ENCODE peak calls at places on chromosomes 2 and 18, in four cellular contexts. D is AG04450, M is cardiac septum, X is EL. P is an unnamed sample.

GRCh38 chr2:198102841-198103240 is 298.4 kb downstream of the PLCL1 start:
- DNase-seq in X (no peak), M (no peak), D (no peak), P (no peak)

GRCh38 chr18:79524181-79525078 is 128.7 kb downstream of the NFATC1 start:
- DNase-seq in D (no peak), X (no peak), M (peak), P (peak)

GRCh38 chr18:23779696-23780303 is 90.5 kb downstream of the LAMA3 start:
- DNase-seq in M (no peak), X (peak), D (no peak), P (no peak)

GRCh38 chr2:108396845-108397244 is 19.1 kb downstream of the SULT1C4 start:
- DNase-seq in D (no peak), M (no peak), X (peak), P (no peak)

GRCh38 chr2:214557884-214558283 is 147.0 kb downstream of the VWC2L start:
- DNase-seq in M (no peak), D (no peak), X (no peak), P (no peak)

GRCh38 chr2:120343433-120344105 is 2.4 kb upstream of the INHBB start:
- DNase-seq in D (peak), X (peak), M (peak), P (peak)

GRCh38 chr18:67583621-67584020 is 67.1 kb upstream of the DSEL start:
- DNase-seq in X (peak), M (no peak), D (no peak), P (no peak)

GRCh38 chr2:168278424-168278888 is 31.1 kb upstream of the STK39 start:
- DNase-seq in M (no peak), D (no peak), X (peak), P (no peak)

GRCh38 chr2:240505946-240506345 is 51.8 kb downstream of the ANKMY1 start:
- DNase-seq in M (peak), X (no peak), D (no peak), P (peak)

GRCh38 chr2:127592761-127593227 is 53.2 kb upstream of the GPR17 start:
- DNase-seq in X (no peak), D (no peak), M (peak), P (peak)

GRCh38 chr2:27095745-27096651 is 9.4 kb downstream of the KHK start:
- DNase-seq in M (no peak), X (peak), D (no peak), P (no peak)

GRCh38 chr18:9147440-9148238 is 11.1 kb downstream of the ANKRD12 start:
- DNase-seq in M (no peak), D (no peak), X (peak), P (no peak)

GRCh38 chr2:221590861-221591260 is 18.8 kb upstream of the EPHA4 start:
- DNase-seq in M (no peak), D (no peak), X (no peak), P (no peak)

GRCh38 chr18:57660961-57661360 is 39.3 kb upstream of the NARS1 start:
- DNase-seq in X (peak), M (no peak), D (peak), P (no peak)

GRCh38 chr2:234291765-234292204 is 205.1 kb downstream of the ARL4C start:
- DNase-seq in M (no peak), D (no peak), X (peak), P (no peak)

GRCh38 chr2:42128731-42129486 is 40.2 kb upstream of the EML4 start:
- DNase-seq in D (peak), X (peak), M (no peak), P (no peak)

GRCh38 chr2:84970266-84970955 is 550 bp upstream of the KCMF1 start:
- DNase-seq in X (peak), D (no peak), M (peak), P (peak)

GRCh38 chr2:202185816-202186221 is 52.6 kb downstream of the SUMO1 start:
- DNase-seq in X (peak), M (no peak), D (no peak), P (no peak)

GRCh38 chr18:11872479-11873136 is 21.4 kb downstream of the CHMP1B start:
- DNase-seq in D (no peak), M (no peak), X (peak), P (no peak)

GRCh38 chr18:3151379-3152264 is 68.1 kb downstream of the MYOM1 start:
- DNase-seq in X (peak), M (no peak), D (no peak), P (no peak)

GRCh38 chr2:162490052-162490717 is 146.3 kb downstream of the GCA start:
- DNase-seq in M (no peak), X (peak), D (no peak), P (no peak)

GRCh38 chr2:44969936-44970335 is 28.4 kb downstream of the SIX3 start:
- DNase-seq in D (no peak), M (peak), X (no peak), P (no peak)

GRCh38 chr2:167504061-167504460 is 615.8 kb downstream of the XIRP2 start:
- DNase-seq in X (no peak), D (no peak), M (no peak), P (no peak)

GRCh38 chr2:11757101-11757500 is 10.7 kb downstream of the LPIN1 start:
- DNase-seq in D (no peak), X (no peak), M (no peak), P (no peak)

GRCh38 chr2:74648009-74648443 is at the start of gene M1AP:
- DNase-seq in M (no peak), D (no peak), X (no peak), P (no peak)

GRCh38 chr2:158191076-158191566 is 89.4 kb downstream of the UPP2 start:
- DNase-seq in M (no peak), D (no peak), X (peak), P (no peak)

GRCh38 chr2:33207336-33207735 is 260.6 kb downstream of the LTBP1 start:
- DNase-seq in M (no peak), D (no peak), X (no peak), P (no peak)

GRCh38 chr18:13393338-13393737 is 174.8 kb downstream of the LDLRAD4 start:
- DNase-seq in X (no peak), D (no peak), M (peak), P (no peak)

GRCh38 chr18:1048048-1048447 is 143.4 kb downstream of the ADCYAP1 start:
- DNase-seq in X (peak), M (no peak), D (no peak), P (no peak)

GRCh38 chr2:64998658-64999061 is 9.5 kb downstream of the SLC1A4 start:
- DNase-seq in X (peak), M (no peak), D (peak), P (no peak)

GRCh38 chr2:223008162-223008561 is 43.8 kb upstream of the KCNE4 start:
- DNase-seq in X (peak), D (no peak), M (no peak), P (no peak)

GRCh38 chr18:13527730-13528129 is 198.6 kb downstream of the FAM210A start:
- DNase-seq in X (no peak), D (no peak), M (no peak), P (no peak)

P was measured in sciatic nerve.